ENCODE peak calls at places on chromosomes 4 and X, in five cellular contexts. I is fibroblast of mammary gland, B is brain microvascular endothelial cell, Q is astrocyte of the spinal cord, X is GM06990. U is an unnamed sample.
A peak's percentile ranks its signal among the peaks of the same experiment; 100 is the strongest.

GRCh38 chr4:164949448-164950118 is 27.9 kb downstream of the TRIM61 start:
- DNase-seq in Q (no peak), X (no peak), I (peak; percentile 50), B (no peak), U (no peak)

GRCh38 chr4:88752754-88753153 is 55.1 kb upstream of the NAP1L5 start:
- DNase-seq in Q (no peak), X (no peak), B (no peak), I (no peak), U (no peak)

GRCh38 chrX:32126997-32127396 is 1055.2 kb upstream of the FTHL17 start:
- DNase-seq in I (no peak), X (no peak), Q (no peak), B (no peak), U (no peak)

GRCh38 chr4:21801661-21802355 is 146.8 kb downstream of the KCNIP4 start:
- DNase-seq in I (no peak), Q (peak; percentile 47), B (no peak), X (no peak), U (no peak)

GRCh38 chr4:159126716-159127115 is 23.8 kb downstream of the RAPGEF2 start:
- DNase-seq in I (no peak), B (no peak), Q (no peak), X (no peak), U (no peak)

GRCh38 chr4:182578402-182578801 is 335.2 kb downstream of the TENM3 start:
- DNase-seq in B (peak; percentile 81), I (peak; percentile 84), Q (peak; percentile 60), X (no peak), U (no peak)

GRCh38 chr4:76803522-76803921 is 94.4 kb downstream of the SOWAHB start:
- DNase-seq in Q (peak; percentile 97), B (peak; percentile 96), X (no peak), I (peak; percentile 84), U (no peak)

GRCh38 chrX:65591206-65591605 is 56.6 kb upstream of the LAS1L start:
- DNase-seq in Q (no peak), X (no peak), I (no peak), B (no peak), U (no peak)

GRCh38 chr4:763922-764321 is 58.3 kb downstream of the PCGF3 start:
- DNase-seq in Q (no peak), B (no peak), I (no peak), X (no peak), U (no peak)

DNA sequence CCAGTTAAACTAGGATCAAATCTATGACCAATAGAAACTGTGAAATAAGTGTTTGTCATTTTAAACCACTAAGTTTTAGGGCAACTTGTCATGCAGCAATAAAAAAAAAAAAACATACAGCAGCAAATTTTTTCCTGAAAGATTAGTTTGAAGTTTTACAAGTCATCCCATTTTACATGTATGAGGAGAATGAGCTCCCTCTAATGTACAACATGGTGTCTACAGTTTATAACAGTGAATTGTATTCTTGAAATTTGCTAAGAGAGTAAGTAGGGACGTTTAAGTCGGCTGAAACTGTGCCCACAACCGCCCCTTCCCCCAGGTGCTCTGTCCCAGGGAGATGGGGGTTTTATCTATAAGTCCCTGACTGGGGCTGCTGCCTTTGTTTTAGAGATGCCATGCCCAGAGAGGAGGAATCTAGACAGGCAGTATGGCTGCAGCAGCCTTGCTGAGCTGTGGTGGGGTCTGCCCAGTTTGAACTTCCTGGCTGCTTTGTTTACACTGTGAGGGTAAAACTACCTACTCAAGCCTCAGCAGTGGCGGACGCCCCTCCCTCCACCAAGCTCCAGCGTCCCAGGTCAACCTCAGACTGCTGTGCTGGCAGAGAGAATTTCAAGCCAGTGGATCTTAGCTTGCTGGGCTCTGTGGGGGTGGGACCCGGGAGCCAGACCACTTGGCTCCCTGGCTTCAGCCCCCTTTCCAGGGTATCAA is 499.3 kb upstream of the CT83 start:
- DNase-seq in X (no peak), B (no peak), I (peak; percentile 13), Q (no peak), U (no peak)
- TF ChIP-seq CTCF in X (peak; percentile 3), B (no peak), I (peak; percentile 10), Q (no peak), U (no peak)

GRCh38 chrX:43349363-43349762 is 306.7 kb upstream of the MAOA start:
- DNase-seq in X (no peak), B (peak; percentile 11), Q (peak; percentile 5), I (peak; percentile 41), U (peak; percentile 7)
- TF ChIP-seq CTCF in X (peak; percentile 84), B (peak; percentile 57), Q (peak; percentile 57), I (peak; percentile 74), U (peak; percentile 43)

GRCh38 chr4:138519436-138519835 is 277.3 kb upstream of the SLC7A11 start:
- DNase-seq in Q (no peak), X (no peak), I (no peak), B (no peak), U (no peak)

GRCh38 chr4:138521809-138522208 is 279.7 kb upstream of the SLC7A11 start:
- DNase-seq in B (no peak), X (no peak), I (no peak), Q (no peak), U (no peak)

DNA sequence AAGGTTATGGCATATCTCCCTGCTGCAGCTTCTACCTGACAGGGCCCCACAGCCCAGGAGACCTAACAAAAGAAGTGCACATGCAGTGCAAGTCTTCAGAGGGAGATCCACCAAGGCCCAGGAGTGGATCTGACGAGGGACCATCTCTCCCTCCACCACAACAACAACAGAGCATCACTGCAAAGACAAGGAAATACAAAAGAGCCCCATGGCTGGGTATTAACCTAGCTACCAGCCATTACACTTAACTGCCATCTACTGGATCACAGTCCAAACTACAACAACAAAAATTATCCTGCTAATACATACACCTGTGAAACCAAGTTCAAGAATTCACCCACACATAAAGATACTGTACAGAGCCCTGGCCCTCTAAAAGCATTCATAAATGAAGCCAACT is 280.2 kb upstream of the SLC7A11 start:
- DNase-seq in I (peak; percentile 31), X (no peak), Q (peak; percentile 25), B (peak; percentile 9), U (no peak)
- TF ChIP-seq CTCF in I (peak; percentile 51), X (peak; percentile 48), Q (peak; percentile 46), B (peak; percentile 55), U (no peak)

DNA sequence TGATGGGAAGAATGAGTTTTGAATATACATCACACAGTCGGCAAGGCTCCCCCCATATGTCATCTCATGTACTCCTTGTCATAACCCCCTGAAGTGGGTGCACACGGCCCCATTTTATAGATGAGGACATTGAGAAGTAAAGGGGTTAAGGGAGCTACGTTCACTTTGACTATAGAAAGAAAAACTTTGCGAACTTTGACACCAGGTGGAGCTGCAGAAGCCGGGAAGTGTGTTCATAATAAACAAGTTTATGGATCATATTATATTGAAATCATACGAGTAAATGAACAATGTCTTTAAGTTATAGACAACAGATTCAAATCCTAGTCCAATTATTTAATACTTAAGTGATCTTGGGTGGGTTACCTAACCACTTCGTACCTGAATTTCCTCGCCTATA is 203.8 kb upstream of the PITX2 start:
- DNase-seq in B (no peak), I (no peak), Q (no peak), X (no peak), U (no peak)
- TF ChIP-seq CTCF in B (no peak), I (no peak), Q (no peak), X (no peak), U (no peak)

DNA sequence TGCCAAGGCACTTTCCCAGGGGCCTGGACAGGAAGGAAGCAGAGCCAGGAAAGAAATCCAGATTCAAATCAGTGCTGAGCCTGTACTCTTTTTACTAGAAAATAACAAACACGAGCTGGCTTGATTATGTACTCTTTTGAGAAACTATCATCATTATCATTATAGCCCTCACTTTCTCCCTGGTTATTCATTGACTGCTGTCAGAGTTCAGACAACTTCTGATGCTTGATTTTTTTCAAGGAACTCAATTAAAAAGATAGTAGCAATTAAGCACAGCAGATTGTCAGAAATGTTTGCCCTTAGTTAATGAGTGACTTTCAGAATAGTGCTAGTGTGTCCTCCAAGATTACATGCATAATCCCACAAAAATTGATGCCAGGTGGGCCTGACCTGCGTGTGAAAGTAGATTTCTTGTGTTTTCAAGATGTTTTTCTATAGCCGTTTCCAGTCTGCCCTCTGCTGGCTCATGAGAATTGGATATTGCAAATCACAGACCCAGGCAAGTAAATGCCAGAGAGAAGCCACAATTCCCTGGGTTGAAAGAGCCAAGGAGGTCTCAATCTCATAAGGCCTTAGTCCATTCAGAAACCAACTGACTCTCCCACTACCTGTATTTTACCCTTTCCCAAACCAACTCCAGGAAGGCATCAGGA is 14.3 kb upstream of the PNPLA4 start:
- DNase-seq in Q (peak; percentile 23), I (peak; percentile 20), B (peak; percentile 14), X (no peak), U (no peak)
- TF ChIP-seq CTCF in Q (peak; percentile 56), I (peak; percentile 46), B (peak; percentile 64), X (peak; percentile 65), U (no peak)

DNA sequence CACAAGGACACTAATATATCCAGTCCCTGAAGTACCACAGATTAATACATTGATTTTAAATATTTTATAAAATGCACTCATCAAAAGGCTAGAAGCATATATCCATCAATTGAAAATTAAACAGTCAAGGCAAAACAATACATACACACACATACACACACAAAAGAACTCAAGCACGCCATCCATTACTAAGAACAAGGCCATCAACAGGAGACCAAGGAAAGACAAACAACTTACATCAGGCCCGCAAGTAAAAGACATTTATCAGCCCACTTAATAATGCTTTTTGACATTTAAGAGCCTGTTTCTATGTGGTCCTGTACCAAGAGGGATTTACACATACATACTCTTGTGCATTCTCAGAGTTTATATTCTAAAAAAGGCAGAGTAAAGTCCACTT is 50.0 kb upstream of the ZNF827 start:
- DNase-seq in Q (no peak), X (no peak), I (no peak), B (no peak), U (no peak)
- TF ChIP-seq CTCF in Q (no peak), X (no peak), I (no peak), B (no peak), U (no peak)

GRCh38 chrX:80578518-80579105 is 158.4 kb downstream of the TENT5D start:
- DNase-seq in X (no peak), I (peak; percentile 33), B (no peak), Q (peak; percentile 3), U (no peak)
- TF ChIP-seq CTCF in X (peak; percentile 53), I (peak; percentile 61), B (peak; percentile 50), Q (peak; percentile 38), U (no peak)

U was measured in CD4-positive, alpha-beta T cell.